ENCODE peak calls at places on chromosomes 4 and X, in nine cellular contexts. N is Peyer's patch, T is heart left ventricle, F is endothelial cell of umbilical vein, X is A549, P is suprapubic skin, A is uterus, H is esophagus muscularis mucosa, I is testis. L is an unnamed sample. For H3K4me1, the result is how much of the 10 kb centered on the place peaks cover.

GRCh38 chr4:147530723-147531122 is 49.8 kb downstream of the EDNRA start:
- DNase-seq in N (no peak), T (no peak), F (no peak), X (no peak), P (no peak), A (no peak), H (no peak), I (no peak), L (no peak)

GRCh38 chr4:88674989-88675388 is 22.6 kb downstream of the NAP1L5 start:
- DNase-seq in N (no peak), T (no peak), F (no peak), X (no peak), P (no peak), A (no peak), H (no peak), I (no peak), L (no peak)

GRCh38 chrX:19552793-19553192 is 37.5 kb upstream of the MAP3K15 start:
- DNase-seq in N (no peak), T (no peak), F (no peak), X (no peak), P (no peak), A (no peak), H (no peak), I (no peak), L (no peak)

GRCh38 chr4:159979351-159979750 is 876.5 kb downstream of the RAPGEF2 start:
- DNase-seq in N (no peak), T (no peak), F (no peak), X (no peak), P (no peak), A (no peak), H (no peak), I (no peak), L (no peak)

GRCh38 chr4:42855779-42856178 is 36.7 kb upstream of the GRXCR1 start:
- DNase-seq in N (no peak), T (no peak), F (no peak), X (no peak), P (no peak), A (no peak), H (no peak), I (no peak), L (no peak)

GRCh38 chr4:111323916-111324315 is 701.0 kb upstream of the PITX2 start:
- DNase-seq in N (no peak), T (no peak), F (no peak), X (no peak), P (no peak), A (no peak), H (no peak), I (no peak), L (no peak)

GRCh38 chr4:14379148-14379547 is 623.1 kb upstream of the CPEB2 start:
- DNase-seq in N (no peak), T (no peak), F (no peak), X (no peak), P (no peak), A (no peak), H (no peak), I (no peak), L (no peak)

GRCh38 chr4:180947421-180947820 is 1295.8 kb upstream of the TENM3 start:
- DNase-seq in N (no peak), T (no peak), F (no peak), X (no peak), P (no peak), A (no peak), H (no peak), I (no peak), L (no peak)

GRCh38 chr4:25154594-25155265 is 5.5 kb downstream of the SEPSECS start:
- DNase-seq in N (peak), T (no peak), F (no peak), X (no peak), P (no peak), A (no peak), H (no peak), I (no peak), L (no peak)

GRCh38 chr4:104941661-104942062 is 205.0 kb upstream of the TET2 start:
- DNase-seq in N (no peak), T (no peak), F (no peak), X (no peak), P (no peak), A (no peak), H (no peak), I (no peak), L (no peak)

GRCh38 chrX:100652266-100652665 is 8.3 kb downstream of the SRPX2 start:
- DNase-seq in N (no peak), T (no peak), F (no peak), X (no peak), P (no peak), A (no peak), H (no peak), I (no peak), L (no peak)

GRCh38 chr4:6918345-6918744 is 8.7 kb downstream of the TBC1D14 start:
- DNase-seq in N (no peak), T (no peak), F (peak), X (no peak), P (no peak), A (no peak), H (no peak), I (no peak), L (no peak)

GRCh38 chr4:120824905-120825304 is 97.6 kb downstream of the PRDM5 start:
- DNase-seq in N (no peak), T (no peak), F (no peak), X (no peak), P (no peak), A (no peak), H (no peak), I (no peak), L (no peak)

GRCh38 chr4:26061248-26061986 is 147.4 kb downstream of the SMIM20 start:
- DNase-seq in N (peak), T (no peak), F (no peak), X (peak), P (no peak), A (no peak), H (no peak), I (peak), L (no peak)

GRCh38 chrX:151397741-151398070 is 700 bp downstream of the VMA21 start:
- DNase-seq in N (no peak), T (no peak), F (peak), X (peak), P (no peak), A (no peak), H (no peak), I (no peak), L (no peak)

GRCh38 chr4:77861500-77861899 is 1.1 kb upstream of the MRPL1 start:
- DNase-seq in N (no peak), T (no peak), F (no peak), X (no peak), P (no peak), A (no peak), H (no peak), I (no peak), L (no peak)

GRCh38 chr4:174828845-174829701 is at the start of gene GLRA3:
- DNase-seq in N (peak), T (no peak), F (no peak), X (peak), P (no peak), A (no peak), H (no peak), I (peak), L (peak)

GRCh38 chr4:33739886-33740285 is 2504.4 kb downstream of the ARAP2 start:
- DNase-seq in N (no peak), T (no peak), F (no peak), X (no peak), P (no peak), A (no peak), H (no peak), I (no peak), L (no peak)

GRCh38 chr4:85039526-85039925 is 73.0 kb upstream of the WDFY3 start:
- DNase-seq in N (no peak), T (no peak), F (no peak), X (no peak), P (no peak), A (no peak), H (no peak), I (no peak), L (no peak)

DNA sequence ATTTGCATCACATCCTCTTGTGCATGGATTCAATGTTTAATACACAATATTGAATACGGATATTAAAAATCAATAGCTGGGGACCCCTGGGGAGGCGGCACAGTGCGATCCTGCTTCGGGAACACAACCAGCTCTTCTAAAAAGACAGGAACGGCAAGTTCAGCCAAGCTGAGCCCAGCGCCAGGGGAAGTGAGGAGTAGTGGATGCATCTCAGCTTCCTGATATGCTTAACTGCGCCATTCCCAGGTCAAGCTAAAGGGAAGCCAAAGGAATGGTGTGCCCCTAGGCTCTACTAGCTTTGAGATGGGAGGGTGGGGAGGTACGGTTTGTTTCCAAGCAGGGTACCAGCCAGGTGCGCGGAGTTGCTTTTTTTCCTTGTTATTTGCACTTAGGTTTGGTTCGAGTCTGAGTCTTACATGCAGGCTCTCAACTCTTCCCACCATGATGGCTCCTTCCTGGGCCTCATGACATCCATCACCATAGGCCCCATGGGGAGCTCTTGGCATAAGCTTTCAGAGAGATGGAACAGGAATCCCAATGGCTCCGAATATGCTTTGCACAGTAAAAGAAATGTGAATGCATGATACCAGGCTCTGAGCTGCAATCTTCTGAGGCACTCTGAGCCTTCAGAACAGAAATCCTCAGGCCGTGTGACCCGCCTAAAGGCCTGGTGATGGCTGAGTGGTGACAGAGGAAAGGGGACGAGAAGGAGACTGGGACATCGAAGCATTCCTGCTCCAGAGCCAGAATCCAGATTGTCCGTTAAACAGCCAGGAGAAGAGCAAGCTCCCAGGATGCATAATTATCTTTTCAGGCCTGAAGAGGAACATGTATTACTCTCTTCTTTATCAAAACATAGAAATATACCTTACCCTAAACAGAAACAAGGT is 51.8 kb upstream of the BCOR start:
- DNase-seq in N (no peak), T (no peak), F (no peak), X (no peak), P (no peak), A (no peak), H (no peak), I (no peak), L (no peak)
- H3K27ac ChIP-seq in N (no peak), T (no peak), F (peak), X (no peak), P (no peak), A (no peak), H (no peak), I (no peak), L (no peak)

DNA sequence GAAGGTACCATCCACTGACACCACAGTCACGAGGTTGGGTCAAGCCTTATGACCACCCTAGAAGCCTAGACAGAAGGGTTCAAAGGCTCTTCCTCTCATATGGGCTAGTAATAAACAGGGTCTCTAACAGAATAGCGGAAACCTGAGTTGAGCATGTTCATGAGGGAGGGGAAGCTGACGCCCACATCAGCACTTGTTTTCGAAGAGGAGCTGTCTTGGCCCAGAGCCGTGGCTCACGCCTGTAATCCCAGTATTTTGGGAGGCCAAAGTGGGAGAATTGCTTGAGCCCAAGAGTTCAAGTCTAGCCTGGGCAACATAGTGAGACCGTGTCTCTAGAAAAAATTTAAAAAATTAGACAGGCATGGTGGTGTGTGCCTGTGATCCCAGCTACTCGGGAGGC is 21.5 kb upstream of the TMSB4X start:
- DNase-seq in N (no peak), T (no peak), F (no peak), X (no peak), P (no peak), A (no peak), H (no peak), I (no peak), L (no peak)
- H3K4me1 ChIP-seq in N (under half), T (under half), F (under half), X (under half), P (under half), A (under half), H (under half), I (under half), L (under half)

GRCh38 chr4:56977321-56978012 is at the start of gene NOA1:
- DNase-seq in N (peak), T (peak), F (peak), X (peak), P (peak), A (peak), H (peak), I (peak), L (peak)
- TF ChIP-seq POLR2A in N (peak), T (peak), F (peak), X (peak), P (peak), A (peak), H (no peak), I (no peak), L (peak)

GRCh38 chr4:94519925-94520789 is 68.4 kb downstream of the PDLIM5 start:
- DNase-seq in N (no peak), T (no peak), F (peak), X (no peak), P (no peak), A (no peak), H (no peak), I (no peak), L (no peak)
- H3K27ac ChIP-seq in N (no peak), T (no peak), F (no peak), X (no peak), P (no peak), A (peak), H (no peak), I (no peak), L (no peak)

GRCh38 chr4:2799444-2799911 is 6.6 kb downstream of the SH3BP2 start:
- DNase-seq in N (peak), T (no peak), F (no peak), X (no peak), P (peak), A (peak), H (no peak), I (no peak), L (no peak)
- H3K4me1 ChIP-seq in N (half or more), T (half or more), F (half or more), X (half or more), P (half or more), A (under half), H (half or more), I (half or more), L (under half)

GRCh38 chrX:53239474-53239873 is 14.5 kb upstream of the KDM5C start:
- DNase-seq in N (no peak), T (no peak), F (no peak), X (peak), P (no peak), A (no peak), H (no peak), I (no peak), L (no peak)
- TF ChIP-seq POLR2A in N (no peak), T (no peak), F (no peak), X (no peak), P (no peak), A (no peak), H (no peak), I (no peak), L (no peak)

DNA sequence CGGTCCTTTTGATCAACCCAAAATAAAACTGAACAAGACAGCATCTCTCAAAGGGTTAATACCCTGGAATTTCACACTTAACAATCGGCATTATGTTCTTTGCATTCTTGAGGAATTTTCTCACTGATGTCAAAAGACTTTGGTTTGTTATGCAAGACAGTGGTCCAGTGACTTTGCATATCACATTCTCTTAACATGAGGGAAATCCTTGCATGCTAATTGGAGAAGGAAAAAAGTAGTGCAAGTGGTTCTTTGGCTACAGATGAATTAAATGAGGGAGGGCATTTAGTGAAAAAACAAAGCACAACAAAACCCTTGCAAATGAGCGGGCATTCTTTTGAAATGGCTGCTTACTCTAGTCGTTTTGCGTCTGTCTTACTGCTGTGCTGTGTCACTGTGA is 105.1 kb upstream of the LIMCH1 start:
- DNase-seq in N (no peak), T (no peak), F (peak), X (no peak), P (no peak), A (no peak), H (no peak), I (no peak), L (no peak)
- H3K27ac ChIP-seq in N (no peak), T (no peak), F (no peak), X (peak), P (no peak), A (no peak), H (peak), I (no peak), L (no peak)

GRCh38 chr4:87018751-87019150 is 83.9 kb downstream of the AFF1 start:
- DNase-seq in N (no peak), T (no peak), F (no peak), X (no peak), P (no peak), A (no peak), H (no peak), I (no peak), L (no peak)

GRCh38 chr4:87017580-87018061 is 82.8 kb downstream of the AFF1 start:
- DNase-seq in N (no peak), T (no peak), F (no peak), X (no peak), P (no peak), A (no peak), H (no peak), I (no peak), L (no peak)

GRCh38 chr4:87019898-87020297 is 85.1 kb downstream of the AFF1 start:
- DNase-seq in N (no peak), T (no peak), F (no peak), X (no peak), P (no peak), A (no peak), H (no peak), I (no peak), L (no peak)

GRCh38 chr4:87024181-87024580 is 89.4 kb downstream of the AFF1 start:
- DNase-seq in N (no peak), T (no peak), F (no peak), X (no peak), P (no peak), A (no peak), H (no peak), I (no peak), L (no peak)

DNA sequence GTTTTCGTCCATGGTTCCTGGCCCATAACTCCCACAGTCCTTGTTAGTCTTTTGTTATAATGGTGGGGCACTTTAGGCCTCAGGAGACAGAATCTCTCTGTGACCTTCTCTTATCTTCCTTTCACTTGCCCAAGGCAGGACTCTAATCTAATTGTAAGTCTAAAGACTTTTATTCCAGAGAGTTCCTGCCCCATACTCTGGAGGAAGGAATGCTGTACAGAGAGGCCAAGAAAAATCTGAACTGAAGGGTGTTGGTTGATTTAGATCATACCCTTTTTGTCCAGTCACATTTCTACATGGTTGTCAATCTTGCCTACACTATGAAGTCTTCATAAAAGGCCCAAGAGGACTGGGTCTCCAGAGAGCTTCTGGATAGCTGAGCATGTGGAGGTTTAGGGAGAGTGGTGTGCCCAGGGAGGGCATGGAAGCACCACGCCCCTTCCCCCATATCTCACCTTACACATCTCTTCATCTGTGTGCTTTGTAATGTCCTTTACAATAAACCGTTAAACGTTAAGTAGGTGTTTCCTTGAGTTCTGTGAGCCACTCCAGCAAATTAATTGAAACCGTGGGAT is 84.5 kb downstream of the AFF1 start:
- DNase-seq in N (no peak), T (no peak), F (no peak), X (no peak), P (no peak), A (no peak), H (no peak), I (no peak), L (no peak)
- H3K4me1 ChIP-seq in N (under half), T (half or more), F (under half), X (half or more), P (half or more), A (under half), H (half or more), I (under half), L (half or more)